ENCODE peak calls at places on chromosomes 5 and 9, in nine cellular contexts. J is GM12878, S is A549, N is HCT116, P is SK-N-SH, A is K562, U is HepG2, E is HL-60, H is GM23338. Z is an unnamed sample.

GRCh38 chr9:36151306-36152210 is 15.0 kb downstream of the GLIPR2 start:
- DNase-seq in J (peak), N (no peak), E (peak), P (no peak), A (no peak), H (no peak), U (no peak), S (no peak), Z (no peak)

GRCh38 chr9:101702257-101702656 is 36.2 kb downstream of the GRIN3A start:
- DNase-seq in P (no peak), A (no peak), U (no peak), E (no peak), N (no peak), H (no peak), J (no peak), S (no peak), Z (no peak)

GRCh38 chr9:135086597-135087488 is 625 bp upstream of the OLFM1 start:
- DNase-seq in H (no peak), N (no peak), P (no peak), S (no peak), E (no peak), J (no peak), U (no peak), A (no peak), Z (no peak)

GRCh38 chr9:130276121-130276520 is 10.6 kb downstream of the HMCN2 start:
- DNase-seq in E (no peak), P (no peak), N (no peak), A (no peak), J (no peak), H (no peak), S (no peak), U (no peak), Z (no peak)

GRCh38 chr5:141871870-141872269 is 6.3 kb downstream of the PCDH1 start:
- DNase-seq in P (no peak), A (no peak), E (no peak), S (no peak), U (no peak), N (no peak), J (no peak), H (no peak), Z (no peak)

GRCh38 chr5:41122459-41122858 is 51.3 kb upstream of the MROH2B start:
- DNase-seq in J (no peak), S (no peak), U (no peak), H (peak), E (no peak), A (peak), N (no peak), P (no peak), Z (no peak)

GRCh38 chr9:14298607-14299022 is 15.3 kb downstream of the NFIB start:
- DNase-seq in J (no peak), P (no peak), N (no peak), U (no peak), H (no peak), S (no peak), E (no peak), A (no peak), Z (no peak)

GRCh38 chr5:167261309-167262100 is 1029.9 kb upstream of the WWC1 start:
- DNase-seq in E (no peak), A (no peak), H (peak), N (no peak), P (no peak), S (peak), J (no peak), U (no peak), Z (no peak)

GRCh38 chr9:130943780-130944179 is 4.7 kb upstream of the FIBCD1 start:
- DNase-seq in J (no peak), N (no peak), U (no peak), S (no peak), E (no peak), H (no peak), P (no peak), A (no peak), Z (no peak)

GRCh38 chr9:33172256-33172678 is 5.1 kb upstream of the B4GALT1 start:
- DNase-seq in P (no peak), J (no peak), S (no peak), N (no peak), E (no peak), A (no peak), U (peak), H (no peak), Z (no peak)

GRCh38 chr9:91433180-91433579 is 9.5 kb upstream of the NFIL3 start:
- DNase-seq in U (peak), P (peak), H (no peak), E (no peak), J (no peak), N (peak), A (no peak), S (peak), Z (peak)

GRCh38 chr5:4295663-4296339 is 700.2 kb downstream of the IRX1 start:
- DNase-seq in E (no peak), U (no peak), A (no peak), N (no peak), S (no peak), P (peak), J (no peak), H (peak), Z (no peak)

DNA sequence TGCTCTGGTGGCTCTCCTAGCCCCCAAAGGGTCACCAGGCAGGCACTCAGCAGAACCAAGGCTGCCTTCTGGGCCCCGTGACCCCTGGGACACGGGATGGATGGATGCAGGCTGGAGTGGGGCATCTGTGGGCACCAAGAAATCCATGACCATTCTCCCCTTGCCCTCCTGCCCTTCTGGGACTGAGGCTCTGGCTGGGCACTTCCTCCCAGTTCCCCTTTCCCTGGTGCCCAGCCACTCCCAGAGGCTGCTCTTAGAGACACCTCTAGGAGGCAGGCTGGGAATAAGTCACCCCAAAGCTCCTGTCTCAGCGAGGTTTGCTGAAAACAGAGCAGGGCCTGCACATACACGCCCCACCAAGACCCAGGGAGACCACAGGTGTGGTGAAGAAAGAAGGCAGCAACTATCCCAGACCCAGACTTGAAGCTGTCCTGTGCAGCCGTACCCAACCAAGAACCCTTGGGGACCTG is 943 bp downstream of the STING1 start:
- DNase-seq in J (no peak), E (peak), S (no peak), H (peak), A (peak), U (no peak), N (no peak), P (peak), Z (no peak)
- TF ChIP-seq CTCF in J (no peak), E (no peak), S (no peak), H (peak), A (peak), U (no peak), N (no peak), P (peak), Z (no peak)

DNA sequence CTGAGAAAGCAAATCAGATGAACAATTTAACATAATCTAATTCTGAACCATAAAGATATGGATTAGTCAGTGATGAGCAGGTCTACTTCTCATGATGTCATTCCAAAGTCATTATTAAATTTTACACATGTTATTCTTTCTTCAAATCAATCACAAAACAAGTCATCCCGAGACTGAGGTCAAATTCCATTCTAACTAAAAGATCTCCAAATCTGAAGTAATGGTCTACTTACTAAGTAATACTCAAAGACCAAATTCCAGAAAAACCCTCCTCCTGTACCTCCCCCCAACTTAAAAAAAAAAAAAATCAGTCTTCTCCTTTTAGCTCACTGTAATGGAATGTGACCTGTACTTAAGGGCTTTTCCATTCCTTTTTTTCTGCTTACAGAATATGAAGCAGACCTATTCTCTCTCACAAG is 4.7 kb downstream of the PFDN1 start:
- DNase-seq in E (no peak), S (no peak), U (peak), A (no peak), H (peak), P (no peak), J (no peak), N (no peak), Z (no peak)
- TF ChIP-seq REST in E (no peak), S (no peak), U (no peak), A (no peak), H (no peak), P (no peak), J (no peak), N (no peak), Z (no peak)

GRCh38 chr9:128603697-128604096 is 51.3 kb downstream of the SPTAN1 start:
- DNase-seq in S (no peak), A (no peak), U (no peak), E (no peak), J (no peak), P (no peak), H (no peak), N (no peak), Z (no peak)
- H3K27ac ChIP-seq in S (no peak), A (no peak), U (no peak), E (no peak), J (no peak), P (no peak), H (no peak), N (no peak), Z (no peak)

GRCh38 chr5:120808606-120809005 is 344.5 kb downstream of the PRR16 start:
- DNase-seq in U (no peak), J (no peak), A (no peak), P (no peak), S (no peak), N (no peak), H (no peak), E (no peak), Z (no peak)

GRCh38 chr5:120808135-120808534 is 344.0 kb downstream of the PRR16 start:
- DNase-seq in N (no peak), P (no peak), U (no peak), H (peak), J (no peak), E (no peak), S (no peak), A (no peak), Z (no peak)

GRCh38 chr5:120806132-120806531 is 342.0 kb downstream of the PRR16 start:
- DNase-seq in E (no peak), A (no peak), H (no peak), P (no peak), S (no peak), N (no peak), J (no peak), U (no peak), Z (no peak)

DNA sequence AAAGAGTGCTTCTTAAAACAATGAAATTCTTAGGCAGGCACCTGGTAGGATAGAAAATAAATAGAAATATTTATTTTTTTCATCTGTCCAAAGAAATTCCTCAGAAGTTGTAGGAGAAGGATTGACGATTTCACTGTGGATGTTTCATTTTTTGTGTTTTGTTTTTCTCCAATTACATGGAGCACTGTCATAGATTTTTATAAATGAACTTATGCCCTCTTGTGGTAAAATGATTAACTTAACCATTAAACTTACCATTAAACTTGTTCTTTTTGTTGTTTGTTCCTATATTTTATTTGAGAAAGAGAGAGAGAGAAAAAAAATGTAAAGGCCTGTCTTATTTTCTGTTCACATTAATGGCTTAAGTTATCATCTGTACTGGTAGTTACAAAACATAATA is 339.2 kb downstream of the PRR16 start:
- DNase-seq in H (peak), A (no peak), J (no peak), S (no peak), P (peak), U (no peak), N (peak), E (no peak), Z (no peak)
- TF ChIP-seq CTCF in H (no peak), A (no peak), J (no peak), S (peak), P (peak), U (no peak), N (peak), E (no peak), Z (no peak)

Z was measured in Panc1.